ENCODE peak calls at places on chromosomes 11 and 22, in seven cellular contexts. X, F, W, B, C, O and T are unnamed samples.

GRCh38 chr11:115458877-115459276 is 45.3 kb downstream of the CADM1 start:
- DNase-seq in X (no peak), F (no peak), W (no peak), B (no peak), C (no peak), O (no peak), T (no peak)

GRCh38 chr11:130040281-130040940 is 29.3 kb upstream of the APLP2 start:
- DNase-seq in X (no peak), F (peak), W (no peak), B (no peak), C (no peak), O (no peak), T (no peak)

GRCh38 chr11:114133548-114134329 is 74.2 kb downstream of the ZBTB16 start:
- DNase-seq in X (no peak), F (no peak), W (no peak), B (no peak), C (peak), O (no peak), T (peak)

GRCh38 chr11:28107331-28107725 is 628 bp downstream of the KIF18A start:
- DNase-seq in X (no peak), F (no peak), W (peak), B (no peak), C (no peak), O (no peak), T (no peak)

GRCh38 chr11:68337399-68337835 is 25.0 kb downstream of the LRP5 start:
- DNase-seq in X (no peak), F (no peak), W (no peak), B (no peak), C (no peak), O (no peak), T (no peak)

GRCh38 chr11:119977881-119978280 is 160.0 kb downstream of the TRIM29 start:
- DNase-seq in X (no peak), F (no peak), W (no peak), B (no peak), C (no peak), O (no peak), T (no peak)

GRCh38 chr22:50186789-50187523 is 1.2 kb downstream of the TRABD start:
- DNase-seq in X (no peak), F (peak), W (peak), B (no peak), C (peak), O (no peak), T (no peak)

GRCh38 chr11:119844808-119845207 is 115.8 kb upstream of the NECTIN1 start:
- DNase-seq in X (no peak), F (no peak), W (no peak), B (no peak), C (no peak), O (peak), T (no peak)

GRCh38 chr11:37110383-37110782 is 512.3 kb upstream of the RAG2 start:
- DNase-seq in X (peak), F (no peak), W (no peak), B (no peak), C (no peak), O (no peak), T (no peak)

GRCh38 chr22:47408409-47408808 is 646.0 kb downstream of the TBC1D22A start:
- DNase-seq in X (no peak), F (no peak), W (no peak), B (no peak), C (no peak), O (no peak), T (no peak)

GRCh38 chr11:2447253-2447950 is 2.6 kb downstream of the KCNQ1 start:
- DNase-seq in X (peak), F (peak), W (peak), B (peak), C (peak), O (no peak), T (no peak)
- H3K4me3 ChIP-seq in X (peak), F (no peak), W (peak), B (no peak), C (no peak), O (peak), T (no peak)

DNA sequence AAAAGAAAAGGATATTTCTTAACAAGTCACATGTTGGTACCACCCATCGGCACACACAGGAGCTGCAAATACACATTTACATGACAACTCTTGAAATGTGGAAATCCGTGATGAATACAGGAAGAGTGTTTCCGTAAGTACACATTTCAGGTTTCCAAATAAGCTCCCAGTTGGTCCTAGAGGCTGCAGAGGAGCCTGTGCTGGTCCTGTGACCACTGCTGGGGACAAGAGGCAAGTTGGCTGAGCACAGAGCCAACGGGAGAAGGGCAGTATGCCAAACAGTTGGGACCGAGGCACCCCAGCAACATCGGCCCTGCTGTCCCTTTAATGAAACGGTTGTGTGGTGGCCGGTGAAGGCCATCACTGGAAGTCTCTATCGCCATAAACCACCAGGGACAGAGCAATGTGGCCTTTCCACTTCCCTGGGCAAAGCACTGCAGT is 38.5 kb upstream of the ARFGAP3 start:
- DNase-seq in X (peak), F (peak), W (no peak), B (no peak), C (no peak), O (no peak), T (no peak)
- H3K4me3 ChIP-seq in X (no peak), F (no peak), W (no peak), B (no peak), C (no peak), O (no peak), T (no peak)

GRCh38 chr22:32747588-32747987 is 53.9 kb upstream of the TIMP3 start:
- DNase-seq in X (no peak), F (no peak), W (no peak), B (no peak), C (no peak), O (no peak), T (no peak)

GRCh38 chr22:32745996-32746322 is 55.5 kb upstream of the TIMP3 start:
- DNase-seq in X (no peak), F (no peak), W (no peak), B (no peak), C (no peak), O (no peak), T (no peak)

GRCh38 chr22:32746715-32747114 is 54.8 kb upstream of the TIMP3 start:
- DNase-seq in X (no peak), F (no peak), W (no peak), B (peak), C (no peak), O (peak), T (no peak)

GRCh38 chr22:32745251-32745995 is 56.1 kb upstream of the TIMP3 start:
- DNase-seq in X (no peak), F (no peak), W (no peak), B (peak), C (no peak), O (peak), T (no peak)

DNA sequence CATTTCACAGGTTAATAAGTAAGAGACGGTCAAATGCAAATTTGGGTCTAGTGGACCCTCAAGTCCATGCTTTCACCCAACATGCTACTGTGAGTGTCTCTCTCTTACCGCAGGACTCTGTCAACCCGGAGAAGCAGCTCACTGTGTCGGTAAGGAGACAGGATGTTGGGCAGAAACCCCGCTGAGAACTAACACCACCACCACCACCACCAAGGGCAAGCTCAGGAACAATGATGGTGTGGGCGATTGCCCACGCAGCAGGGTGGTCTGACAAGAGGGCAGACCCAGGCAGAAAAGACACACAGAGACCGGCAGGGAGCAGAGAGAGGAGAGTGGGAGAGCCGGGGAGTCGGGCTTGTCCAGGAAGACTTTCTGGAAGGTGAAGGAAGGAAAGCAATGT is 56.9 kb upstream of the TIMP3 start:
- DNase-seq in X (no peak), F (no peak), W (no peak), B (no peak), C (no peak), O (no peak), T (no peak)
- H3K4me3 ChIP-seq in X (no peak), F (no peak), W (no peak), B (no peak), C (no peak), O (peak), T (no peak)

GRCh38 chr22:39313258-39314001 is 6.0 kb downstream of the RPL3 start:
- DNase-seq in X (no peak), F (peak), W (peak), B (peak), C (no peak), O (no peak), T (no peak)

GRCh38 chr22:39316440-39317083 is 2.9 kb downstream of the RPL3 start:
- DNase-seq in X (peak), F (peak), W (peak), B (peak), C (peak), O (peak), T (peak)

GRCh38 chr22:39315389-39315788 is 4.0 kb downstream of the RPL3 start:
- DNase-seq in X (no peak), F (peak), W (peak), B (no peak), C (no peak), O (no peak), T (no peak)

GRCh38 chr22:39312410-39312809 is 7.0 kb downstream of the RPL3 start:
- DNase-seq in X (no peak), F (peak), W (peak), B (no peak), C (no peak), O (no peak), T (no peak)

GRCh38 chr22:39314251-39314971 is 5.0 kb downstream of the RPL3 start:
- DNase-seq in X (no peak), F (peak), W (peak), B (no peak), C (no peak), O (no peak), T (no peak)
- H3K4me3 ChIP-seq in X (peak), F (no peak), W (no peak), B (no peak), C (no peak), O (peak), T (no peak)

GRCh38 chr11:106879029-106879428 is 139.2 kb downstream of the GUCY1A2 start:
- DNase-seq in X (no peak), F (no peak), W (no peak), B (no peak), C (no peak), O (no peak), T (no peak)
- H3K4me3 ChIP-seq in X (no peak), F (no peak), W (no peak), B (no peak), C (no peak), O (no peak), T (no peak)